ENCODE peak calls at places on chromosomes 13 and 19, in four cellular contexts. A is adrenal gland, Q is upper lobe of left lung, M is heart left ventricle. S is an unnamed sample.

GRCh38 chr13:48808689-48809088 is 155.0 kb downstream of the CYSLTR2 start:
- DNase-seq in A (peak; percentile 27), Q (no peak), M (no peak), S (no peak)

GRCh38 chr19:41995959-41996797 is 2.1 kb upstream of the ATP1A3 start:
- DNase-seq in A (no peak), Q (no peak), M (no peak), S (no peak)

GRCh38 chr13:90427322-90428272 is 919.9 kb upstream of the MIR17HG start:
- DNase-seq in A (no peak), Q (no peak), M (no peak), S (no peak)

GRCh38 chr19:48135411-48135810 is 24.8 kb upstream of the PLA2G4C start:
- DNase-seq in A (no peak), Q (no peak), M (no peak), S (no peak)

GRCh38 chr13:79692846-79693245 is 211.9 kb downstream of the NDFIP2 start:
- DNase-seq in A (no peak), Q (no peak), M (no peak), S (no peak)

GRCh38 chr13:49877629-49878218 is 58.4 kb downstream of the SPRYD7 start:
- DNase-seq in A (no peak), Q (no peak), M (no peak), S (no peak)

GRCh38 chr19:18649371-18650047 is 12.7 kb downstream of the KLHL26 start:
- DNase-seq in A (no peak), Q (peak; percentile 60), M (peak; percentile 86), S (peak; percentile 93)

GRCh38 chr19:18417250-18418033 is 1.8 kb upstream of the SSBP4 start:
- DNase-seq in A (peak; percentile 71), Q (peak; percentile 82), M (peak; percentile 92), S (no peak)

GRCh38 chr19:17797397-17798201 is 2.7 kb downstream of the B3GNT3 start:
- DNase-seq in A (no peak), Q (no peak), M (no peak), S (no peak)

DNA sequence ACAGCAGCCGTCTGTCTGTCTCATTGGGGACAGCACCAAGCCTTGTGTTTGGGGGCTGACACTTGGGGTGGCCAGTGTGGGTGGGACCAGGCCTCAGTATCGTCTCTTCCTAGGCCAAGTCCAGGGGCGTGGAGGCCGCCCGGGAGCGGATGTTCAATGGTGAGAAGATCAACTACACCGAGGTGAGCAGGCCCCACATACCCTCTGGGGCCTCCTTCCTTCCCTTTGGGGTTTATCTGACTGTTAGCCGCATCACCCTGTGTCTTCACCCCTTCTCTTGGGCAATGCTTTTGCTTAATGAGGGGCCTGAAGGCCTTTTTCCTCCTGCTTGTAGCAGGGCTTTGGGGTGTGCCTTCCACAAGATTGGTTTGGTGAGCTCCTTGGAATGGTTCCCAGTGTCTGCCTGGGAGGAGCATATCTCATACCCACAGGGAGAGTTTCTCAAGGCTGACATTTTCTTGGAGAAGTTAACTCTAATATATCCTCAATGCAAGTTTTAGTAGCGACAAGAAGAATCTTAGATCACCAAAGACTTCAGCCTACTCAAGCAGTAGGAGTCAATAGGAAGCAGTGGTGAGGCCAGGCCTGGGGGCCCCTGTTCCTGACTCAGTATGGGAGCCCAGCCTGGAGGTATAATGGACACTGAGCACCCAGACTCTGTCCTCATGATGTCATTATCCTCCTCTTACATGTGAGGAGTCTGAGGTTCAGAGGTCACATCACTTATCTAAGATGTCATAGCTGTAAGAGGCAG is 1.9 kb downstream of the GPI start:
- DNase-seq in A (peak; percentile 89), Q (no peak), M (no peak), S (no peak)
- H3K4me3 ChIP-seq in A (no peak overlapping the region), Q (peak overlapping the region; percentile 98), M (peak overlapping the region; percentile 94), S (no peak overlapping the region)

GRCh38 chr19:1105217-1105872 is 1.6 kb downstream of the GPX4 start:
- DNase-seq in A (no peak), Q (no peak), M (no peak), S (no peak)

GRCh38 chr19:1106841-1107654 is 3.3 kb downstream of the GPX4 start:
- DNase-seq in A (no peak), Q (peak; percentile 62), M (no peak), S (no peak)

GRCh38 chr19:1107655-1108261 is 4.0 kb downstream of the GPX4 start:
- DNase-seq in A (no peak), Q (no peak), M (no peak), S (no peak)

GRCh38 chr19:1104452-1105216 is 840 bp downstream of the GPX4 start:
- DNase-seq in A (peak; percentile 80), Q (peak; percentile 85), M (peak; percentile 90), S (peak; percentile 95)

GRCh38 chr19:1105873-1106840 is 2.4 kb downstream of the GPX4 start:
- DNase-seq in A (no peak), Q (no peak), M (no peak), S (no peak)
- TF ChIP-seq POLR2A in A (no peak), Q (no peak), M (no peak), S (no peak)

DNA sequence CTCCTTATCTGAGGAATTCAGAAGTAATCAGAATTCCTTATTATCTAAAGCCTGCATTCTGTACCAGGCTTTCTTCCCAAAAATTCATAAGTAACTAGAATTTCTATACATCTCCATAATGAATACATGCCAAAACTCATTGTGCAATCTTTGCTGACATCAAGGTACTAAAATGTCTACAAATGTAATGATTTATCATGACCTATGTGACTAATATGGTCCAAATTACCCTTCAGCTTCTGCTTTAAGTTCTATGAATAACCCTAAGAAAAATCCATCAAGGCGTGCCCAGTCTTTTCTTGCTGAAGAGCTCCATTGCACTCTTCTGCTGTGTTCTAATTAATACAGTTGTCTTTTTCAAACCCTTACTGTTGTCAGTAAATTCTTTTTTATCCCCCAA is 58.5 kb upstream of the SLITRK1 start:
- DNase-seq in A (no peak), Q (no peak), M (no peak), S (no peak)
- TF ChIP-seq CTCF in A (no peak), Q (no peak), M (no peak), S (no peak)

DNA sequence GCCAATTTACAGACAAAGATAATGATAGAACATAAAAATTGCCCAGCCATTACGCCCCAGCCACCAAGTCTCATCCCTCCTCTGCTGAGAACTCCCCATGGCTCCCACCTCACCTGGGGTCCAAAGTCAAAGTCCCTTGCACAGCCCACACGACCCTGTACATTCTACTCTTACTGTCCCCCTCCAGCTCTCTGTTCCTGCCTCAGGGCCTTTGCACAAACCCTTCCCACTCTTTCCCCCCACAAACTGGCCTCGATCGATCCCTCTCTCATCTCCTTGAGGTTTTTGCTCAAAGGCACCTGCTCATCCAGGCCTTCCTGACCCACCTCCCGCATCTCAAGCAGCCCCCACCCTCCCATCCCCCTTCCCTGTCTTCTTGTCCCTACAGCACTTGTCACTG is 1.3 kb downstream of the DOCK6 start:
- DNase-seq in A (no peak), Q (no peak), M (no peak), S (no peak)
- H3K4me3 ChIP-seq in A (no peak overlapping the region), Q (peak overlapping the region; percentile 99), M (peak overlapping the region; percentile 90), S (no peak overlapping the region)

DNA sequence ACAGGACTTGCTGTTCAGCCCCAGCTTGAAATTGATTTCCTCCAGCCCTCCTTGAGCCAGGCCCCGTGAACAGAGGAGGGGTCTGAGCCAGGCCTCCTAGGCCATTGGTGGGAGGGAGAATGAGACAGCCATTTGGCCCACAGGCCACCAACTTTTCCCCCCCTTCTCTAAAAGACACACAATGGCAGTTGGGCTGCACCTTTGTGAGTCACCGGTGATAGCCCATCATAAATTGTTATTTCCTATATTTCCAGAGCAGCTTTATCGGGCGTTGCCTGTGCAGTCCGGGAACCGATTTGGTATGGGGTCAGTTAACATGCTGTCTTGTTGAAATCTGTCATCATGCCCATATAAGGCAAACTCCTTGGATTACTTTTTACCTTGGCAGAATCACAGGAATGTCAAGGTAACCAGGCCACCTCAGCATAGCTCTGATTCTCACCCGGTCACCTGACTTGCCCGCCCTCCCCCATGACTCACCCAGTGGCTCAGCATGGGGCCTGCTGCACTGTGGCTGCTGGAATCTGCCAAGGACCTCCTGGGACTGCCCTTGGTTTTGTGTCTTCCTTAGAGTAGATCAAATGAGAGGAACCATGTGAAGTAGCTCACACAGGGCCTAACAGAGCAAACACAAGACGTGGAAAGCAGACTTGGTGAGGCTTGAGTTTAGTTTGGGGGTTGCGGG is 36.1 kb downstream of the ACTN4 start:
- DNase-seq in A (peak; percentile 99), Q (peak; percentile 95), M (peak; percentile 46), S (peak; percentile 95)
- TF ChIP-seq POLR2A in A (peak; percentile 80), Q (no peak), M (no peak), S (no peak)

GRCh38 chr19:52095172-52096014 is at the start of gene ZNF841:
- DNase-seq in A (peak; percentile 97), Q (peak; percentile 91), M (peak; percentile 97), S (peak; percentile 94)
- TF ChIP-seq CTCF in A (no peak), Q (no peak), M (no peak), S (no peak)

GRCh38 chr19:1360818-1361461 is 22.8 kb upstream of the NDUFS7 start:
- DNase-seq in A (peak; percentile 69), Q (no peak), M (peak; percentile 79), S (peak; percentile 47)

GRCh38 chr19:1363599-1363998 is 20.1 kb upstream of the NDUFS7 start:
- DNase-seq in A (no peak), Q (no peak), M (no peak), S (no peak)

GRCh38 chr19:1362385-1363257 is 21.1 kb upstream of the NDUFS7 start:
- DNase-seq in A (no peak), Q (no peak), M (no peak), S (no peak)

GRCh38 chr19:1360126-1360817 is 23.4 kb upstream of the NDUFS7 start:
- DNase-seq in A (no peak), Q (no peak), M (no peak), S (no peak)

GRCh38 chr19:1361601-1362384 is 21.9 kb upstream of the NDUFS7 start:
- DNase-seq in A (no peak), Q (no peak), M (no peak), S (no peak)
- H3K4me3 ChIP-seq in A (no peak overlapping the region), Q (peak overlapping the region; percentile 27), M (no peak overlapping the region), S (no peak overlapping the region)